ENCODE peak calls at places on chromosomes 3 and 15, in four cellular contexts. K is pancreas, X is ovary, T is H1. V is an unnamed sample.

GRCh38 chr15:35307676-35308075 is 222.6 kb upstream of the NANOGP8 start:
- DNase-seq in K (no peak), X (no peak), T (no peak), V (no peak)

GRCh38 chr3:126180477-126181397 is at the start of gene ALDH1L1:
- DNase-seq in K (peak; percentile 89), X (peak; percentile 80), T (peak; percentile 34), V (peak; percentile 84)

GRCh38 chr15:58931985-58932384 is 1.5 kb downstream of the SLTM start:
- DNase-seq in K (no peak), X (no peak), T (no peak), V (no peak)

GRCh38 chr3:45980229-45980813 is 15.3 kb downstream of the FYCO1 start:
- DNase-seq in K (no peak), X (no peak), T (no peak), V (no peak)

GRCh38 chr15:65962187-65962586 is 92.9 kb downstream of the RAB11A start:
- DNase-seq in K (no peak), X (no peak), T (no peak), V (no peak)

GRCh38 chr3:52831500-52832301 is 1.2 kb upstream of the ITIH4 start:
- DNase-seq in K (peak; percentile 66), X (peak; percentile 44), T (no peak), V (peak; percentile 41)

GRCh38 chr15:76577879-76578512 is 241.4 kb downstream of the ISL2 start:
- DNase-seq in K (no peak), X (no peak), T (no peak), V (no peak)

GRCh38 chr3:13878711-13879101 is 1.2 kb downstream of the WNT7A start:
- DNase-seq in K (no peak), X (no peak), T (no peak), V (no peak)

GRCh38 chr15:23663232-23663631 is 15.6 kb upstream of the MAGEL2 start:
- DNase-seq in K (no peak), X (no peak), T (no peak), V (no peak)

GRCh38 chr3:133782454-133782853 is 23.2 kb upstream of the SRPRB start:
- DNase-seq in K (no peak), X (no peak), T (no peak), V (no peak)

GRCh38 chr15:62853833-62854210 is 188.7 kb upstream of the TPM1 start:
- DNase-seq in K (no peak), X (no peak), T (no peak), V (no peak)

GRCh38 chr3:43581343-43581742 is 40.5 kb downstream of the ANO10 start:
- DNase-seq in K (no peak), X (no peak), T (no peak), V (no peak)

GRCh38 chr15:90202929-90203328 is 1.8 kb downstream of the SEMA4B start:
- DNase-seq in K (no peak), X (no peak), T (no peak), V (no peak)

GRCh38 chr15:88932271-88932874 is 19.2 kb upstream of the MFGE8 start:
- DNase-seq in K (no peak), X (no peak), T (no peak), V (peak; percentile 45)

GRCh38 chr3:116005404-116005803 is 382.1 kb downstream of the GAP43 start:
- DNase-seq in K (no peak), X (no peak), T (no peak), V (peak; percentile 10)

GRCh38 chr15:31591908-31592307 is 265.3 kb downstream of the KLF13 start:
- DNase-seq in K (no peak), X (no peak), T (no peak), V (no peak)

GRCh38 chr3:113070226-113071220 is 79.7 kb downstream of the GTPBP8 start:
- DNase-seq in K (no peak), X (no peak), T (no peak), V (no peak)

GRCh38 chr3:192879346-192880031 is 38.2 kb downstream of the MB21D2 start:
- DNase-seq in K (no peak), X (no peak), T (peak; percentile 78), V (no peak)

GRCh38 chr3:12285003-12285555 is 3.8 kb upstream of the PPARG start:
- DNase-seq in K (no peak), X (no peak), T (no peak), V (no peak)

GRCh38 chr3:12288466-12289129 is at the start of gene PPARG:
- DNase-seq in K (peak; percentile 61), X (peak; percentile 71), T (no peak), V (peak; percentile 56)

GRCh38 chr3:12287727-12288465 is 974 bp upstream of the PPARG start:
- DNase-seq in K (peak; percentile 71), X (peak; percentile 76), T (no peak), V (peak; percentile 47)

GRCh38 chr3:12286504-12286903 is 2.4 kb upstream of the PPARG start:
- DNase-seq in K (no peak), X (peak; percentile 21), T (no peak), V (no peak)

DNA sequence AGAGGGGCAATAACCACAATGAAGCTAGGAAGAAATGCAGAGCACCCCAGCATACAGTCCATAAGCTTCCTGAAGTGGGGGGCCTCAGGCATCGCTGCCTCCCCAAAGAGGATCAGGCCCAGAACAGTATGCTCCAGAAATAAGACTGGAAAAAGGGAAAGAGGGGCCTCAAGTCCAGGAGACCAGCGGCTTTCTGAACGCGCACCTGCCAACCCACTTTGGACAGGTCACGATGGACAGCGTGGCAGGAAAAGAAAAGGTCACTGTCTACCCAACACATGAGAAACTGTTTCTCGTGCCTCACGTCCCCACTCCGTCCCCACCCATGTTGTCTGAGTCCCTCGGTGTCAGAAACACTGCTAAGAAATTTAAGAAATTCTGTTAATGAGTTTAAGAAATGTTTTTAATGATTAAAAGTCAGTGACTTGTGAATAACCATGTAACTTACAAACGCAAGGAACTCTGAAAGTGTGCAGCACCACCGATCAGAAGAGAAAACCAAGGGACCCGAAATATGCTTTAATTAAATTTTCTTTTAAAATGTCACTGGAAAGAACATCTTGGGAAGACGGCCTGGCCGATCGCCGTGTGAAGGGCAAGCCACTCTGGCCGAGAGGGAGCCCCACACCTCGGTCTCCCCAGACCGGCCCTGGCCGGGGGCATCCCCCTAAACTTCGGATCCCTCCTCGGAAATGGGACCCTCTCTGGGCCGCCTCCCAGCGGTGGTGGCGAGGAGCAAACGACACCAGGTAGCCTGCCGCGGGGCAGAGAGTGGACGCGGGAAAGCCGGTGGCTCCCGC is 1.7 kb upstream of the PPARG start:
- DNase-seq in K (no peak), X (peak; percentile 76), T (no peak), V (peak; percentile 57)
- H3K27ac ChIP-seq in K (no peak overlapping the region), X (peak overlapping the region; percentile 73), T (no peak overlapping the region), V (peak overlapping the region; percentile 88)

DNA sequence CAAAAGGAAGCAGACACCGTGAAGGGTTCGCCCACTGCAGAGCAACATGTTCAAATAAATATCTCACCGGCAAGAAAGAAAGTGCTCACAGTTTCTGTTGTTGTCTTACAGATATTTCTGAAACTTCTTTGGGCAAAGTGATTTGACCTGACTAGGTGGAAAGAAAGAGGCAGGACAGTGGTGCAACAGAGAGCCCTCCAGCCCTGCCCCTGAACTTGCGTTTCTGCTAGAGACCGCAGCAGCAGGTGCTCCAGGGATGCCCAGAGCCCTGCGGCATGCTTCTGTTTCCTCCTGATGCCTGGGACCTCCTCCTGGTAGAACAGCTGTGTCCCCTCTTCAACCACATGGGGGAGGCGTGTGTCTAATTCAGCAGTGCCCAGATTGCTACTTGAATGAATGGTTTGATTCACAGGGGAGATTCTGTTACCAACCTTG is 123.4 kb downstream of the ATP10A start:
- DNase-seq in K (no peak), X (no peak), T (peak; percentile 15), V (no peak)
- TF ChIP-seq CTCF in K (no peak), X (no peak), T (peak; percentile 54), V (peak; percentile 31)

GRCh38 chr3:177743491-177743890 is 546.2 kb upstream of the TBL1XR1 start:
- DNase-seq in K (no peak), X (no peak), T (no peak), V (no peak)

GRCh38 chr3:177744873-177745646 is 547.8 kb upstream of the TBL1XR1 start:
- DNase-seq in K (no peak), X (no peak), T (no peak), V (no peak)

GRCh38 chr3:177749836-177750235 is 552.6 kb upstream of the TBL1XR1 start:
- DNase-seq in K (no peak), X (no peak), T (no peak), V (no peak)

GRCh38 chr3:177750436-177750835 is 553.2 kb upstream of the TBL1XR1 start:
- DNase-seq in K (no peak), X (no peak), T (no peak), V (no peak)

DNA sequence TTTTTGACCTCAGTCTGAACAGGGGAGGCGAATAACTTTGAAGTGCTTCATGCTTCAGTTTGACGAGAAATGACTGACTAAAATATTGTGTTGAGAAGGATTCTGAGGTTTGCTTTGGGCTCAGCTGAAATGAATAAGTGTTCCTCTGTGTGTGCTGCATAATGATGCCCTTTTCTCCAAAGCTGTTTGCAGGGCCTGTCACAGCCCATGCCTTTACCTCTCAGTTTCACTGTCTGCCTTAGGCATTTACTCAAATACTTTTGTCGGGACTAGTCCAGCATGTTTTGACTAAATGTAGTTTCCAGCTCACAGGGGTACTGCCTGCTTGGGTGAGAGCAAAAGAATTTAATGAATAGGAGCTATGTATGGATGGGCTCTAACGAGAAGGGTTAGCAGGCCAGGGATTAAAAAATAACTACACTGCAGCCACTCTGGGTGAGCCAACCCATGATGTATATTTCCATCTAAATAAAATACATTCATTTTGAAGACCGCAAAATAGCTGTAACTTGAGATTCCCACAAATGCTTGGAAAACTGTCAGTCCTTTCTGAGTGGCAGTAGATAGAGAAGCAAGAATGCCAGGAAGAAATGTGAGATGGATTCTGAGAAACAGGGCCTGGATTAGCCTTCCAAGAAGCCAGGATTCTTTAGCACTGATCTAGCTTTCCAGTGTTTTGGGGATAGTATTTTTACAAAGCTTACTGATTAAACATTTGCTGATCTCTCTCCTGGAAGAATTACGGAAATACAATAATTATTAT is 549.2 kb upstream of the TBL1XR1 start:
- DNase-seq in K (no peak), X (no peak), T (no peak), V (no peak)
- H3K27ac ChIP-seq in K (no peak overlapping the region), X (no peak overlapping the region), T (no peak overlapping the region), V (no peak overlapping the region)

DNA sequence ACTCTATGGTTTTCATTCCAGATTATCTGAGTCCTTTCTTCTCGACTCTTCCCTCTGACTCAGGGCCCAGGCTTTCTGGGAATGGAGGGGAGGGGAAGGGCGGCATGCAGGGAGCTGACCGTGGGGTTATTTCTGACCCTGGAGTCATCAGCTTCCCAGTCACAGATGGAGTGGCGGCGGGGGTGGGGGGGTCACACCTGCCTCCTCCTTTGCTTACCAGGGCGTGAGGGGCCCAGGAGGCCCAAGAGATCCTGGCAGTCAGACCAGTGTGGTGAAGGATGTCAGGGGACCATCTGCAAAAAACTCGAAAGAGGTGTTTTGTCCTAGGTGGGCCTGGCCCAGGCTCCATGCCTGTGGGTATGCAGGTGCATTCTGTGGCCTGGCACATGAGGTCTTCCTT is 996 bp upstream of the XIRP1 start:
- DNase-seq in K (no peak), X (no peak), T (no peak), V (peak; percentile 48)
- TF ChIP-seq CTCF in K (no peak), X (no peak), T (no peak), V (no peak)

V was measured in heart right ventricle.